ENCODE peak calls at places on chromosomes 2 and 18, in nine cellular contexts. One of them, this sample, is unnamed.

GRCh38 chr18:22470141-22470510 is 52.4 kb upstream of the CTAGE1 start:
- DNase-seq in germinal center: no peak
- DNase-seq in activated CD4-positive, alpha-beta memory T cell treated with anti-CD3 and anti-CD28 coated beads, Interleukin-2, amount 10 ng/mL, durations not matched to agents 7 days and 5 days: no peak
- DNase-seq in RWPE1: no peak
- DNase-seq in occipital lobe: no peak
- DNase-seq in T-helper 1 cell: no peak
- DNase-seq in stimulated activated CD4-positive, alpha-beta T cell treated with anti-CD3 and anti-CD28 coated beads, Interleukin-1b, Interleukin-23, amount 100 ng/mL, for 24 hours: no peak
- DNase-seq in HT1080: no peak
- DNase-seq in EH: no peak
- DNase-seq in this sample: no peak

GRCh38 chr18:48909721-48910120 is 41.0 kb downstream of the SMAD7 start:
- DNase-seq in germinal center: no peak
- DNase-seq in HT1080: no peak
- DNase-seq in activated CD4-positive, alpha-beta memory T cell treated with anti-CD3 and anti-CD28 coated beads, Interleukin-2, amount 10 ng/mL, durations not matched to agents 7 days and 5 days: no peak
- DNase-seq in RWPE1: no peak
- DNase-seq in stimulated activated CD4-positive, alpha-beta T cell treated with anti-CD3 and anti-CD28 coated beads, Interleukin-1b, Interleukin-23, amount 100 ng/mL, for 24 hours: no peak
- DNase-seq in T-helper 1 cell: no peak
- DNase-seq in EH: no peak
- DNase-seq in occipital lobe: no peak
- DNase-seq in this sample: no peak

GRCh38 chr2:70078384-70078783 is 8.9 kb upstream of the PCBP1 start:
- DNase-seq in HT1080: no peak
- DNase-seq in germinal center: no peak
- DNase-seq in occipital lobe: no peak
- DNase-seq in RWPE1: no peak
- DNase-seq in EH: no peak
- DNase-seq in T-helper 1 cell: no peak
- DNase-seq in activated CD4-positive, alpha-beta memory T cell treated with anti-CD3 and anti-CD28 coated beads, Interleukin-2, amount 10 ng/mL, durations not matched to agents 7 days and 5 days: no peak
- DNase-seq in stimulated activated CD4-positive, alpha-beta T cell treated with anti-CD3 and anti-CD28 coated beads, Interleukin-1b, Interleukin-23, amount 100 ng/mL, for 24 hours: no peak
- DNase-seq in this sample: no peak

GRCh38 chr2:240869109-240869955 is 708 bp downstream of the AGXT start:
- DNase-seq in EH: no peak
- DNase-seq in T-helper 1 cell: no peak
- DNase-seq in HT1080: no peak
- DNase-seq in germinal center: no peak
- DNase-seq in occipital lobe: no peak
- DNase-seq in activated CD4-positive, alpha-beta memory T cell treated with anti-CD3 and anti-CD28 coated beads, Interleukin-2, amount 10 ng/mL, durations not matched to agents 7 days and 5 days: no peak
- DNase-seq in RWPE1: no peak
- DNase-seq in stimulated activated CD4-positive, alpha-beta T cell treated with anti-CD3 and anti-CD28 coated beads, Interleukin-1b, Interleukin-23, amount 100 ng/mL, for 24 hours: no peak
- DNase-seq in this sample: no peak

GRCh38 chr2:110747522-110748488 is 15.4 kb downstream of the ACOXL start:
- DNase-seq in RWPE1: no peak
- DNase-seq in stimulated activated CD4-positive, alpha-beta T cell treated with anti-CD3 and anti-CD28 coated beads, Interleukin-1b, Interleukin-23, amount 100 ng/mL, for 24 hours: no peak
- DNase-seq in HT1080: no peak
- DNase-seq in germinal center: no peak
- DNase-seq in T-helper 1 cell: no peak
- DNase-seq in EH: no peak
- DNase-seq in activated CD4-positive, alpha-beta memory T cell treated with anti-CD3 and anti-CD28 coated beads, Interleukin-2, amount 10 ng/mL, durations not matched to agents 7 days and 5 days: no peak
- DNase-seq in occipital lobe: no peak
- DNase-seq in this sample: no peak

GRCh38 chr2:98664323-98664722 is 55.9 kb downstream of the UNC50 start:
- DNase-seq in HT1080: no peak
- DNase-seq in occipital lobe: no peak
- DNase-seq in EH: no peak
- DNase-seq in stimulated activated CD4-positive, alpha-beta T cell treated with anti-CD3 and anti-CD28 coated beads, Interleukin-1b, Interleukin-23, amount 100 ng/mL, for 24 hours: no peak
- DNase-seq in T-helper 1 cell: no peak
- DNase-seq in RWPE1: peak; percentile 73
- DNase-seq in activated CD4-positive, alpha-beta memory T cell treated with anti-CD3 and anti-CD28 coated beads, Interleukin-2, amount 10 ng/mL, durations not matched to agents 7 days and 5 days: peak; percentile 79
- DNase-seq in germinal center: no peak
- DNase-seq in this sample: peak; percentile 19

GRCh38 chr2:207819021-207819687 is 49.4 kb upstream of the FZD5 start:
- DNase-seq in RWPE1: no peak
- DNase-seq in activated CD4-positive, alpha-beta memory T cell treated with anti-CD3 and anti-CD28 coated beads, Interleukin-2, amount 10 ng/mL, durations not matched to agents 7 days and 5 days: no peak
- DNase-seq in occipital lobe: no peak
- DNase-seq in T-helper 1 cell: no peak
- DNase-seq in HT1080: no peak
- DNase-seq in stimulated activated CD4-positive, alpha-beta T cell treated with anti-CD3 and anti-CD28 coated beads, Interleukin-1b, Interleukin-23, amount 100 ng/mL, for 24 hours: no peak
- DNase-seq in germinal center: no peak
- DNase-seq in EH: no peak
- DNase-seq in this sample: no peak

GRCh38 chr2:98911376-98912154 is 24.5 kb downstream of the CRACDL start:
- DNase-seq in T-helper 1 cell: no peak
- DNase-seq in HT1080: peak; percentile 64
- DNase-seq in activated CD4-positive, alpha-beta memory T cell treated with anti-CD3 and anti-CD28 coated beads, Interleukin-2, amount 10 ng/mL, durations not matched to agents 7 days and 5 days: peak; percentile 50
- DNase-seq in germinal center: no peak
- DNase-seq in occipital lobe: no peak
- DNase-seq in stimulated activated CD4-positive, alpha-beta T cell treated with anti-CD3 and anti-CD28 coated beads, Interleukin-1b, Interleukin-23, amount 100 ng/mL, for 24 hours: no peak
- DNase-seq in RWPE1: peak; percentile 23
- DNase-seq in EH: peak; percentile 39
- DNase-seq in this sample: no peak

GRCh38 chr18:68267583-68267982 is 447.3 kb downstream of the TMX3 start:
- DNase-seq in occipital lobe: no peak
- DNase-seq in activated CD4-positive, alpha-beta memory T cell treated with anti-CD3 and anti-CD28 coated beads, Interleukin-2, amount 10 ng/mL, durations not matched to agents 7 days and 5 days: no peak
- DNase-seq in stimulated activated CD4-positive, alpha-beta T cell treated with anti-CD3 and anti-CD28 coated beads, Interleukin-1b, Interleukin-23, amount 100 ng/mL, for 24 hours: no peak
- DNase-seq in germinal center: no peak
- DNase-seq in RWPE1: peak; percentile 26
- DNase-seq in HT1080: peak; percentile 60
- DNase-seq in EH: peak; percentile 87
- DNase-seq in T-helper 1 cell: no peak
- DNase-seq in this sample: no peak

GRCh38 chr18:49630246-49630699 is 68.4 kb downstream of the LIPG start:
- DNase-seq in T-helper 1 cell: no peak
- DNase-seq in RWPE1: no peak
- DNase-seq in EH: no peak
- DNase-seq in HT1080: no peak
- DNase-seq in occipital lobe: no peak
- DNase-seq in stimulated activated CD4-positive, alpha-beta T cell treated with anti-CD3 and anti-CD28 coated beads, Interleukin-1b, Interleukin-23, amount 100 ng/mL, for 24 hours: no peak
- DNase-seq in germinal center: no peak
- DNase-seq in activated CD4-positive, alpha-beta memory T cell treated with anti-CD3 and anti-CD28 coated beads, Interleukin-2, amount 10 ng/mL, durations not matched to agents 7 days and 5 days: no peak
- DNase-seq in this sample: no peak

GRCh38 chr2:37692731-37693130 is 21.3 kb upstream of the CDC42EP3 start:
- DNase-seq in activated CD4-positive, alpha-beta memory T cell treated with anti-CD3 and anti-CD28 coated beads, Interleukin-2, amount 10 ng/mL, durations not matched to agents 7 days and 5 days: no peak
- DNase-seq in RWPE1: no peak
- DNase-seq in HT1080: no peak
- DNase-seq in T-helper 1 cell: no peak
- DNase-seq in EH: no peak
- DNase-seq in stimulated activated CD4-positive, alpha-beta T cell treated with anti-CD3 and anti-CD28 coated beads, Interleukin-1b, Interleukin-23, amount 100 ng/mL, for 24 hours: no peak
- DNase-seq in germinal center: no peak
- DNase-seq in occipital lobe: no peak
- DNase-seq in this sample: no peak

GRCh38 chr2:230762317-230762896 is 49.8 kb downstream of the CAB39 start:
- DNase-seq in T-helper 1 cell: no peak
- DNase-seq in occipital lobe: no peak
- DNase-seq in stimulated activated CD4-positive, alpha-beta T cell treated with anti-CD3 and anti-CD28 coated beads, Interleukin-1b, Interleukin-23, amount 100 ng/mL, for 24 hours: no peak
- DNase-seq in HT1080: peak; percentile 37
- DNase-seq in RWPE1: no peak
- DNase-seq in germinal center: peak; percentile 53
- DNase-seq in EH: peak; percentile 55
- DNase-seq in activated CD4-positive, alpha-beta memory T cell treated with anti-CD3 and anti-CD28 coated beads, Interleukin-2, amount 10 ng/mL, durations not matched to agents 7 days and 5 days: peak; percentile 26
- DNase-seq in this sample: peak; percentile 33